ENCODE peak calls at places on chromosomes 12 and 14, in six cellular contexts. A is AG09319; H is CD4-positive, alpha-beta T cell; R is GM23338; S is cardiac fibroblast; P is colonic mucosa. F is an unnamed sample.

GRCh38 chr14:32468955-32469354 is 139.9 kb downstream of the AKAP6 start:
- DNase-seq in R (no peak), A (peak), S (peak), P (no peak), H (no peak), F (no peak)

GRCh38 chr12:45729233-45730115 is at the start of gene ARID2:
- DNase-seq in H (peak), A (no peak), S (peak), R (peak), P (peak), F (peak)

GRCh38 chr12:107612508-107612907 is 73.1 kb upstream of the PWP1 start:
- DNase-seq in S (no peak), H (no peak), R (no peak), P (no peak), A (no peak), F (no peak)

GRCh38 chr12:30795660-30796507 is 41.1 kb upstream of the CAPRIN2 start:
- DNase-seq in H (peak), R (peak), P (peak), A (no peak), S (peak), F (peak)

GRCh38 chr12:8696402-8697100 is 1.2 kb upstream of the RIMKLB start:
- DNase-seq in A (no peak), H (no peak), S (no peak), R (peak), P (no peak), F (no peak)

GRCh38 chr12:49905718-49906314 is 2.1 kb upstream of the FAIM2 start:
- DNase-seq in S (no peak), R (no peak), H (no peak), P (no peak), A (no peak), F (no peak)

GRCh38 chr14:90518941-90519256 is 122.1 kb downstream of the CALM1 start:
- DNase-seq in P (peak), H (peak), S (peak), R (peak), A (no peak), F (no peak)

GRCh38 chr14:99516156-99517045 is 35.2 kb downstream of the CCNK start:
- DNase-seq in H (no peak), A (no peak), P (no peak), S (no peak), R (no peak), F (no peak)

DNA sequence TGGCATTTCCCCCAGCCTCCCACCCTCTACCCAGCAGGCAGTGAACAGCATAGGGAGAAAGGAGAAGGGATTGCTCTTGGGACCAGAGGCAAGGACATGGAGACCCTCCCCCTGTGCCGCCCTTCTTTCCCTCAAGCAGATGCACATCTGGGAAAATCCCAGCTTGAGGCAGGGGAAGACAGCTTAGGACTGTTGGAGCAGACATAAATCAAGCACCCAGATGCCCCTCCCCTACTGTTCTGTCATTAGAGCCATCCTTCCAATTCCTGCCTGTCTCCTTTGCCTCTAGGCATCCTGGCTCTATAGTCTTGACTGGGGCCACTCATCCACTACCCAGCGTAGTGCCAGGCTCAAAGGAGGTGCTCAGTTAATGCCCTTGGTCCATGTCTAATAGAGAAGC is 7.5 kb upstream of the CISTR start:
- DNase-seq in A (no peak), R (no peak), H (no peak), S (no peak), P (no peak), F (peak)
- TF ChIP-seq CTCF in A (no peak), R (no peak), H (no peak), S (no peak), P (no peak), F (no peak)

GRCh38 chr14:92883066-92883465 is 39.9 kb upstream of the CHGA start:
- DNase-seq in R (no peak), A (no peak), H (no peak), P (no peak), S (no peak), F (no peak)

GRCh38 chr14:92884410-92884809 is 38.5 kb upstream of the CHGA start:
- DNase-seq in H (no peak), S (no peak), P (no peak), R (no peak), A (no peak), F (no peak)

GRCh38 chr14:92877757-92878431 is 45.1 kb upstream of the CHGA start:
- DNase-seq in R (peak), P (no peak), S (peak), A (no peak), H (no peak), F (peak)

GRCh38 chr14:92880351-92880750 is 42.6 kb upstream of the CHGA start:
- DNase-seq in S (no peak), H (no peak), P (no peak), A (no peak), R (no peak), F (no peak)

DNA sequence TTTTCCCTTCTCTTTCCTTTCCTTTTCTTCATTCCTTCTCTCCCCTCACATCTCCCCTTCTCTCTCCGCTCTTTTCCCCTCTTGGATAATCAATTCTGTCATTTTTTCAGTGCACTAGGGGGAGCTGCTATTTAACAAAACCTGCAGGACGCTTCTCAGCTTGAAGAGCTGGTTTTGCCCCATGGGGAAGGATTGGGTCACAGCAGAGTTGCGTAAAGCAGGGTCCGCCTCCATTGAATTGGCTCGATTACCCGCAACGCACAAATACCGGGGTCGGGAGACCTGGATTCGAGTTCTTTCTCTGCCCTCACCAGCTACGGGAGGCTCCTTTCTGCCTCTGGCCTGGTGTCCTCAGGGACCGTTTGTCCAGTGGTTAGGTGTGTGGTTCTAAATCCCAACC is 42.1 kb upstream of the CHGA start:
- DNase-seq in S (peak), A (no peak), R (peak), P (no peak), H (no peak), F (no peak)
- TF ChIP-seq CTCF in S (peak), A (peak), R (peak), P (no peak), H (no peak), F (no peak)

GRCh38 chr12:102735104-102735503 is 181.9 kb downstream of the PAH start:
- DNase-seq in R (no peak), P (no peak), S (no peak), H (no peak), A (no peak), F (no peak)

GRCh38 chr12:102741196-102741595 is 175.8 kb downstream of the PAH start:
- DNase-seq in P (no peak), R (no peak), S (no peak), A (no peak), H (no peak), F (no peak)

GRCh38 chr12:102736328-102736727 is 180.7 kb downstream of the PAH start:
- DNase-seq in R (no peak), S (no peak), P (no peak), A (no peak), H (no peak), F (no peak)

GRCh38 chr12:102740157-102741032 is 176.6 kb downstream of the PAH start:
- DNase-seq in S (peak), P (no peak), R (peak), H (no peak), A (peak), F (no peak)
- TF ChIP-seq CTCF in S (no peak), P (no peak), R (peak), H (no peak), A (peak), F (no peak)

GRCh38 chr14:97536421-97536820 is 739.2 kb downstream of the VRK1 start:
- DNase-seq in R (no peak), S (no peak), P (no peak), H (no peak), A (no peak), F (no peak)

GRCh38 chr14:97527993-97528392 is 730.8 kb downstream of the VRK1 start:
- DNase-seq in H (no peak), S (no peak), A (no peak), R (no peak), P (no peak), F (no peak)

DNA sequence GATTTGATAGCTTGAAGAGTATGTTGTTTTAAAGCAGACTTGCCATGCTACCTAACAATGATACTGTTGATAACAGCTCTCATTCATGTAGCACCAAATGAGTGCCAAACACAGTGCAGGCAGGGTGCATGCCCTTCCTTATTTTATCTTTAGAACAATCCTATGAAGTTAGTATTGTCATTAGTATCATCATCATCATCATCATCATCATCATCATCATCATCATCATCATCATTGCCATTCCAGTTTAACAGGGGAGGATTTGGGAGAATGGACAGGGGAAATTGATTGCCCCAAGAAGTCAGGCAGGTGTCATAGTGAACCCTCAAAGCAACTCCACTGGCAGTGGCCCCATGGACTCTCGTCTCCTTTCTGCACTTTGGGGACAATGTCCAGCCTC is 734.9 kb downstream of the VRK1 start:
- DNase-seq in A (no peak), S (no peak), P (no peak), R (no peak), H (no peak), F (no peak)
- TF ChIP-seq CTCF in A (no peak), S (no peak), P (no peak), R (no peak), H (no peak), F (no peak)

GRCh38 chr12:118960865-118961264 is 20.5 kb upstream of the SRRM4 start:
- DNase-seq in A (no peak), S (no peak), P (no peak), R (peak), H (no peak), F (no peak)
- TF ChIP-seq CTCF in A (no peak), S (no peak), P (no peak), R (peak), H (no peak), F (no peak)

GRCh38 chr12:41439134-41439533 is 251.0 kb downstream of the PDZRN4 start:
- DNase-seq in S (no peak), P (no peak), A (no peak), H (no peak), R (no peak), F (no peak)
- TF ChIP-seq CTCF in S (no peak), P (no peak), A (no peak), H (no peak), R (no peak), F (no peak)

GRCh38 chr12:127592278-127592677 is 674.7 kb upstream of the TMEM132C start:
- DNase-seq in R (no peak), S (no peak), A (no peak), P (no peak), H (no peak), F (no peak)
- TF ChIP-seq CTCF in R (no peak), S (no peak), A (no peak), P (no peak), H (no peak), F (no peak)